ENCODE peak calls at places on chromosomes 11 and 22, in five cellular contexts. Y is amniotic epithelial cell, Z is psoas muscle, B is brain microvascular endothelial cell, U is astrocyte of the spinal cord. M is an unnamed sample.

GRCh38 chr22:49677495-49677889 is 150.2 kb downstream of the BRD1 start:
- DNase-seq in Z (no peak), B (no peak), Y (no peak), U (no peak), M (no peak)

GRCh38 chr22:35421121-35421520 is 21.2 kb downstream of the MCM5 start:
- DNase-seq in U (no peak), Y (no peak), Z (no peak), B (no peak), M (no peak)

GRCh38 chr11:84790849-84791427 is 836.2 kb downstream of the DLG2 start:
- DNase-seq in B (no peak), U (no peak), Y (no peak), Z (no peak), M (no peak)

GRCh38 chr11:108672113-108672512 is 7.2 kb downstream of the DDX10 start:
- DNase-seq in Z (no peak), B (peak), U (peak), Y (peak), M (no peak)

GRCh38 chr11:2302280-2302843 is 549 bp downstream of the TSPAN32 start:
- DNase-seq in B (no peak), Y (no peak), U (no peak), Z (peak), M (no peak)

GRCh38 chr22:19664951-19665783 is 49.1 kb upstream of the SEPTIN5 start:
- DNase-seq in Z (no peak), B (no peak), U (no peak), Y (no peak), M (no peak)

GRCh38 chr11:123139206-123139605 is 55.8 kb downstream of the CLMP start:
- DNase-seq in B (no peak), Z (no peak), U (no peak), Y (no peak), M (no peak)

GRCh38 chr11:25633230-25633629 is 698.7 kb upstream of the ANO3 start:
- DNase-seq in B (no peak), U (no peak), Y (no peak), Z (no peak), M (no peak)

GRCh38 chr11:111513240-111513605 is 1.0 kb upstream of the BTG4 start:
- DNase-seq in B (no peak), U (no peak), Y (no peak), Z (no peak), M (no peak)

GRCh38 chr11:19979519-19979845 is 180.8 kb downstream of the DBX1 start:
- DNase-seq in Z (no peak), B (no peak), U (no peak), Y (no peak), M (no peak)

GRCh38 chr11:8841899-8842298 is 69.1 kb upstream of the AKIP1 start:
- DNase-seq in Y (no peak), U (peak), B (no peak), Z (no peak), M (no peak)

GRCh38 chr11:3049430-3050243 is 7.6 kb downstream of the CARS1 start:
- DNase-seq in U (peak), Y (peak), Z (peak), B (peak), M (peak)

GRCh38 chr11:119282495-119282894 is 34.4 kb downstream of the MCAM start:
- DNase-seq in Z (no peak), B (no peak), Y (peak), U (no peak), M (no peak)

GRCh38 chr11:16987205-16987568 is 27.0 kb downstream of the PLEKHA7 start:
- DNase-seq in Z (no peak), Y (no peak), B (no peak), U (no peak), M (no peak)

GRCh38 chr22:48819232-48819631 is 1008.4 kb downstream of the BRD1 start:
- DNase-seq in Y (no peak), B (no peak), Z (no peak), U (no peak), M (no peak)

GRCh38 chr11:2789791-2790580 is 90.2 kb upstream of the KCNQ1OT1 start:
- DNase-seq in Y (no peak), U (no peak), Z (peak), B (no peak), M (peak)

GRCh38 chr22:35467788-35468187 is 67.8 kb downstream of the MCM5 start:
- DNase-seq in B (no peak), Y (peak), U (peak), Z (peak), M (no peak)

GRCh38 chr11:12288212-12288933 is 89.0 kb upstream of the PARVA start:
- DNase-seq in U (peak), B (peak), Z (peak), Y (peak), M (peak)

GRCh38 chr11:33321483-33321882 is 64.3 kb downstream of the HIPK3 start:
- DNase-seq in Z (no peak), B (no peak), Y (no peak), U (no peak), M (no peak)

GRCh38 chr22:24503137-24503850 is 8.2 kb downstream of the UPB1 start:
- DNase-seq in U (peak), B (peak), Z (peak), Y (peak), M (peak)

GRCh38 chr11:113048820-113049555 is 87.8 kb downstream of the NCAM1 start:
- DNase-seq in Y (peak), Z (no peak), B (no peak), U (peak), M (no peak)

M was measured in effector CD4-positive, alpha-beta T cell.